ENCODE peak calls at places on chromosomes 16 and 17, in five cellular contexts. One of them, this sample, is unnamed.

GRCh38 chr17:76903631-76904030 is 35.4 kb downstream of the MGAT5B start:
- DNase-seq in NT2/D1: no peak
- DNase-seq in HepG2: no peak
- DNase-seq in GM12878: no peak
- DNase-seq in H1: no peak
- DNase-seq in this sample: no peak

GRCh38 chr17:4229627-4230026 is 34.2 kb downstream of the ANKFY1 start:
- DNase-seq in GM12878: no peak
- DNase-seq in H1: no peak
- DNase-seq in NT2/D1: no peak
- DNase-seq in HepG2: no peak
- DNase-seq in this sample: no peak

GRCh38 chr17:14169287-14169686 is 67.4 kb downstream of the CDRT15 start:
- DNase-seq in GM12878: no peak
- DNase-seq in HepG2: no peak
- DNase-seq in H1: no peak
- DNase-seq in NT2/D1: no peak
- DNase-seq in this sample: no peak

GRCh38 chr16:75931043-75931442 is 204.8 kb upstream of the CPHXL start:
- DNase-seq in H1: no peak
- DNase-seq in GM12878: no peak
- DNase-seq in HepG2: no peak
- DNase-seq in NT2/D1: no peak
- DNase-seq in this sample: no peak

GRCh38 chr17:6497496-6498221 is 53.4 kb downstream of the PIMREG start:
- DNase-seq in HepG2: no peak
- DNase-seq in NT2/D1: no peak
- DNase-seq in H1: no peak
- DNase-seq in GM12878: no peak
- DNase-seq in this sample: no peak

GRCh38 chr17:43125967-43126910 is 1.1 kb upstream of the BRCA1 start:
- DNase-seq in GM12878: no peak
- DNase-seq in NT2/D1: no peak
- DNase-seq in HepG2: peak
- DNase-seq in H1: no peak
- DNase-seq in this sample: no peak

GRCh38 chr16:84720180-84720579 is 20.4 kb downstream of the USP10 start:
- DNase-seq in H1: no peak
- DNase-seq in HepG2: no peak
- DNase-seq in NT2/D1: no peak
- DNase-seq in GM12878: no peak
- DNase-seq in this sample: no peak

GRCh38 chr17:2025220-2025621 is at the start of gene RTN4RL1:
- DNase-seq in GM12878: no peak
- DNase-seq in NT2/D1: no peak
- DNase-seq in HepG2: no peak
- DNase-seq in H1: no peak
- DNase-seq in this sample: peak

GRCh38 chr16:49453983-49454382 is 80.4 kb downstream of the C16orf78 start:
- DNase-seq in GM12878: no peak
- DNase-seq in H1: no peak
- DNase-seq in HepG2: no peak
- DNase-seq in NT2/D1: no peak
- DNase-seq in this sample: no peak

GRCh38 chr17:63552211-63552610 is 1.9 kb downstream of the DCAF7 start:
- DNase-seq in NT2/D1: no peak
- DNase-seq in H1: no peak
- DNase-seq in GM12878: no peak
- DNase-seq in HepG2: no peak
- DNase-seq in this sample: peak

GRCh38 chr17:61338000-61338864 is 61.4 kb upstream of the TBX2 start:
- DNase-seq in H1: no peak
- DNase-seq in NT2/D1: no peak
- DNase-seq in GM12878: no peak
- DNase-seq in HepG2: peak
- DNase-seq in this sample: no peak

GRCh38 chr17:39205112-39205526 is 5.0 kb downstream of the RPL19 start:
- DNase-seq in NT2/D1: no peak
- DNase-seq in HepG2: no peak
- DNase-seq in H1: no peak
- DNase-seq in GM12878: no peak
- DNase-seq in this sample: no peak

GRCh38 chr17:71757156-71757555 is 363.7 kb upstream of the SOX9 start:
- DNase-seq in GM12878: no peak
- DNase-seq in H1: no peak
- DNase-seq in NT2/D1: no peak
- DNase-seq in HepG2: no peak
- DNase-seq in this sample: no peak

GRCh38 chr17:65191805-65192740 is 54.9 kb downstream of the RGS9 start:
- DNase-seq in GM12878: no peak
- DNase-seq in H1: no peak
- DNase-seq in HepG2: peak
- DNase-seq in NT2/D1: no peak
- DNase-seq in this sample: no peak

GRCh38 chr17:45387739-45388138 is 44.9 kb downstream of the ARHGAP27 start:
- DNase-seq in NT2/D1: no peak
- DNase-seq in HepG2: no peak
- DNase-seq in H1: no peak
- DNase-seq in GM12878: no peak
- DNase-seq in this sample: no peak

GRCh38 chr16:17511340-17511739 is 40.6 kb upstream of the XYLT1 start:
- DNase-seq in H1: no peak
- DNase-seq in GM12878: no peak
- DNase-seq in NT2/D1: no peak
- DNase-seq in HepG2: no peak
- DNase-seq in this sample: no peak

GRCh38 chr16:23160082-23160481 is 10.8 kb upstream of the USP31 start:
- DNase-seq in H1: no peak
- DNase-seq in NT2/D1: no peak
- DNase-seq in GM12878: no peak
- DNase-seq in HepG2: no peak
- DNase-seq in this sample: no peak

GRCh38 chr17:8606415-8606814 is 24.1 kb downstream of the MYH10 start:
- DNase-seq in H1: no peak
- DNase-seq in GM12878: no peak
- DNase-seq in HepG2: no peak
- DNase-seq in NT2/D1: no peak
- DNase-seq in this sample: no peak

GRCh38 chr17:22703204-22703603 is 1010.9 kb downstream of the KCNJ18 start:
- DNase-seq in HepG2: no peak
- DNase-seq in NT2/D1: peak
- DNase-seq in H1: no peak
- DNase-seq in GM12878: no peak
- DNase-seq in this sample: peak

GRCh38 chr16:53159781-53160436 is 105.1 kb downstream of the CHD9 start:
- DNase-seq in GM12878: peak
- DNase-seq in HepG2: peak
- DNase-seq in NT2/D1: peak
- DNase-seq in H1: no peak
- DNase-seq in this sample: peak

GRCh38 chr16:85206472-85207356 is 94.4 kb upstream of the CIBAR2 start:
- DNase-seq in GM12878: no peak
- DNase-seq in HepG2: no peak
- DNase-seq in NT2/D1: no peak
- DNase-seq in H1: no peak
- DNase-seq in this sample: no peak

GRCh38 chr16:4767872-4768548 is 1.0 kb upstream of the ZNF500 start:
- DNase-seq in HepG2: no peak
- DNase-seq in NT2/D1: no peak
- DNase-seq in H1: no peak
- DNase-seq in GM12878: peak
- DNase-seq in this sample: no peak

GRCh38 chr16:2284001-2284770 is 16.3 kb upstream of the RNPS1 start:
- DNase-seq in HepG2: no peak
- DNase-seq in H1: no peak
- DNase-seq in NT2/D1: no peak
- DNase-seq in GM12878: no peak
- DNase-seq in this sample: no peak

GRCh38 chr16:85033153-85033552 is 5.6 kb downstream of the KIAA0513 start:
- DNase-seq in H1: no peak
- DNase-seq in GM12878: no peak
- DNase-seq in HepG2: no peak
- DNase-seq in NT2/D1: no peak
- DNase-seq in this sample: no peak

GRCh38 chr17:15663691-15664090 is 20.4 kb downstream of the TRIM16 start:
- DNase-seq in HepG2: no peak
- DNase-seq in GM12878: no peak
- DNase-seq in H1: no peak
- DNase-seq in NT2/D1: no peak
- DNase-seq in this sample: no peak

GRCh38 chr17:3780986-3781385 is 20.0 kb downstream of the ITGAE start:
- DNase-seq in H1: no peak
- DNase-seq in HepG2: no peak
- DNase-seq in NT2/D1: no peak
- DNase-seq in GM12878: no peak
- DNase-seq in this sample: no peak

GRCh38 chr16:83272201-83272600 is 535.6 kb upstream of the HSBP1 start:
- DNase-seq in GM12878: no peak
- DNase-seq in HepG2: no peak
- DNase-seq in NT2/D1: no peak
- DNase-seq in H1: no peak
- DNase-seq in this sample: no peak

GRCh38 chr17:30854146-30854545 is 22.4 kb downstream of the ATAD5 start:
- DNase-seq in GM12878: no peak
- DNase-seq in HepG2: no peak
- DNase-seq in NT2/D1: no peak
- DNase-seq in H1: no peak
- DNase-seq in this sample: no peak
- TF ChIP-seq SUZ12 in GM12878: no peak
- TF ChIP-seq SUZ12 in HepG2: no peak
- TF ChIP-seq SUZ12 in NT2/D1: no peak
- TF ChIP-seq SUZ12 in H1: no peak
- TF ChIP-seq SUZ12 in this sample: no peak

GRCh38 chr16:10510279-10510678 is 70.1 kb downstream of the EMP2 start:
- DNase-seq in GM12878: no peak
- DNase-seq in HepG2: no peak
- DNase-seq in H1: no peak
- DNase-seq in NT2/D1: no peak
- DNase-seq in this sample: no peak

GRCh38 chr16:10517868-10518267 is 62.5 kb downstream of the EMP2 start:
- DNase-seq in H1: no peak
- DNase-seq in NT2/D1: no peak
- DNase-seq in GM12878: no peak
- DNase-seq in HepG2: no peak
- DNase-seq in this sample: no peak

GRCh38 chr16:10518479-10519041 is 61.8 kb downstream of the EMP2 start:
- DNase-seq in H1: no peak
- DNase-seq in GM12878: no peak
- DNase-seq in NT2/D1: no peak
- DNase-seq in HepG2: no peak
- DNase-seq in this sample: no peak

GRCh38 chr16:10511829-10512228 is 68.6 kb downstream of the EMP2 start:
- DNase-seq in GM12878: no peak
- DNase-seq in H1: no peak
- DNase-seq in HepG2: no peak
- DNase-seq in NT2/D1: no peak
- DNase-seq in this sample: no peak

DNA sequence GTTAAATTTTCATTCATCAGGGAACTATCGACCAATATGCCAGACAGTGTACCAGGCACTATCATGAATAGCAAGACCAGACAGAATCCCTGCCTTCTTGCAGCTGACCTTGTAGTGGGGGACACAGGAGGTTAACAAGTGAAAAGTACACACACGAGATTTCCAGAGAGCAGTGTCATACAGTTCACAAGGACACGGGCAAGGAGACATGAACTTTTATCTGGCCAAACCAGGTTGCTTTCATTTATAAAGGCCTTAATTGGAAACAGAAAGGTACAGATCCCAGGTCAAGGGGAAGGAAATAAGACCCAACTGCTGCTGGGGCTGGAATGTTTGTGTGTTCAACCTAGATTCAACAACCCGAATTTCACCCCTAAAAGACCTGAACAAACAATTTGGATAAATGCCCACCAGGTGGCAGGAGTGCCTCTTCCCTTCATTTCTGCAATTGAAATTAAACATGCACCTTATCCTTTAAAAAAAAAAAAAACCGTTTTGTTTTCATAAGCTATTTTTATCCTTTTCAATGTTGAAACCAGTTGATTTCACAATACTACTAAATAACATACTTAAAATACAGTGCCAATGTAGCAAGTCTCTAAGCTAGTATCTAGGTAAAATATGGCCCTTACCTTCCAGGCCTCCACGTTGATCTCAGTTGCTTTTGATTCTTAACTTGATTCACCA is 65.9 kb downstream of the EMP2 start:
- DNase-seq in H1: no peak
- DNase-seq in GM12878: no peak
- DNase-seq in HepG2: peak
- DNase-seq in NT2/D1: peak
- DNase-seq in this sample: peak
- TF ChIP-seq SUZ12 in H1: no peak
- TF ChIP-seq SUZ12 in GM12878: no peak
- TF ChIP-seq SUZ12 in HepG2: no peak
- TF ChIP-seq SUZ12 in NT2/D1: no peak
- TF ChIP-seq SUZ12 in this sample: no peak

DNA sequence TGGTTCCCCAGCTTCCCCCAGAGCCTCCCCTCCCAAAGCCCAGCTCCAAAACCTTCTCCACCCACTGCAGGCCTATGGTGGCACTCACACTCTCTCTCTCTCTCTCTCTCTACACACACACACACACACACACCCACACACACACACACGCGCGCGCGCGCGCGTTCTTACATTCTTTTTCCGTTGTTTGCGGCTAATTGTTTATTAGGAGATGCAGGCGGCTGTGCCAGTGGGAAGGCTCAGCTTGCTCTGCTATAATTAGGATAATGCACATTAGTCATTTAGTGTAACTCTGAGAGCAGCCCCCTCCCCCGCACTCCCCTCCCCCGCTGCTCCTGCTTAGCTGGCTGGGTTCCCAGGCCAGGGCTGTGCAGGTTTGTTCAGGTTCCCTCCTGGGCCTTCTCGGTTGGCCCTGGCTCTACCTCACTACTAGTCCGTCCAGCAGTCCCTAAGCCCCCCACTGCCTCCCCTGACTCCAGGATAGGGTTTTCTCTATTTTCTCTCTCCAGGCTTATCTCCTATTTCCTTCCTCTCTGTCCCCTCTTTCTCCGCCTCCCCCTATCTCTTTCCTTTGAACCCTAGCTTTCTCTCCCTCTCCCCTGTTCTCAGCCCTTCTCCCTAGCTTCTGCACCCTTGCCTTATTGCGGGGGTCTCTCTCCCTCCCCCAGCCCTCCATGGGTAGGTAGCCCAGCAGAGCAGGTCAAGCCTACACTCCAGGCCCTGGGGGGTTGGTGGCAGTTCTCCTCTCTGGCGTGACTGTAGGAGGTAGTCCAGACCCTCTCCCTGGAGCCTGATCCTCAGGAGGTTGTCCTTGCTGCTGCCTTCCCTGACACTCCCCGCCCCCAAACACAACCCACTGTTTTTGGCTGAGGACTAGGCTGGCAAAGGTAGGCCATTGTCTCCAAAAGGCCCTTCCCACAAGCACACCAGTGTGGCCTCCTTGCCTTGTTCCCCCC is 34.0 kb downstream of the TMEM132E start:
- DNase-seq in NT2/D1: no peak
- DNase-seq in HepG2: no peak
- DNase-seq in GM12878: no peak
- DNase-seq in H1: no peak
- DNase-seq in this sample: no peak
- TF ChIP-seq SUZ12 in NT2/D1: no peak
- TF ChIP-seq SUZ12 in HepG2: no peak
- TF ChIP-seq SUZ12 in GM12878: no peak
- TF ChIP-seq SUZ12 in H1: no peak
- TF ChIP-seq SUZ12 in this sample: no peak

GRCh38 chr17:313231-313630 is 39.4 kb downstream of the RPH3AL start:
- DNase-seq in H1: no peak
- DNase-seq in NT2/D1: no peak
- DNase-seq in HepG2: no peak
- DNase-seq in GM12878: no peak
- DNase-seq in this sample: no peak
- TF ChIP-seq SUZ12 in H1: no peak
- TF ChIP-seq SUZ12 in NT2/D1: no peak
- TF ChIP-seq SUZ12 in HepG2: no peak
- TF ChIP-seq SUZ12 in GM12878: no peak
- TF ChIP-seq SUZ12 in this sample: no peak

This sample was measured in HEK293T.